ENCODE peak calls at places on chromosomes 11 and 22, in seven cellular contexts. I is neuronal stem cell, E is fibroblast of lung, X is PC-3, C is mesenchymal stem cell, B is astrocyte, O is Karpas-422. U is an unnamed sample.
A peak's percentile ranks its signal among the peaks of the same experiment; 100 is the strongest.

GRCh38 chr22:47374273-47374771 is 611.9 kb downstream of the TBC1D22A start:
- DNase-seq in I (no peak), E (no peak), X (no peak), C (no peak), B (no peak), O (no peak), U (no peak)

GRCh38 chr22:26800858-26801257 is 143.5 kb downstream of the MIAT start:
- DNase-seq in I (peak; percentile 54), E (peak; percentile 34), X (no peak), C (peak; percentile 76), B (peak; percentile 18), O (no peak), U (peak; percentile 34)

GRCh38 chr11:120562806-120563425 is 51.4 kb downstream of the GRIK4 start:
- DNase-seq in I (no peak), E (peak; percentile 20), X (no peak), C (peak; percentile 72), B (no peak), O (no peak), U (no peak)

GRCh38 chr11:86068951-86069407 is at the start of gene PICALM:
- DNase-seq in I (peak; percentile 97), E (peak; percentile 99), X (peak; percentile 97), C (peak; percentile 99), B (peak; percentile 96), O (peak; percentile 100), U (peak; percentile 100)

GRCh38 chr22:29451863-29452262 is 13.5 kb downstream of the RFPL1 start:
- DNase-seq in I (no peak), E (no peak), X (no peak), C (no peak), B (no peak), O (no peak), U (no peak)

GRCh38 chr11:65965986-65966762 is 4.6 kb downstream of the SART1 start:
- DNase-seq in I (no peak), E (no peak), X (no peak), C (no peak), B (no peak), O (no peak), U (no peak)

GRCh38 chr11:134517115-134517514 is 105.1 kb upstream of the B3GAT1 start:
- DNase-seq in I (no peak), E (no peak), X (no peak), C (no peak), B (no peak), O (no peak), U (no peak)

GRCh38 chr22:22753526-22754267 is 109.3 kb downstream of the GGTLC2 start:
- DNase-seq in I (peak; percentile 31), E (peak; percentile 2), X (peak; percentile 62), C (peak; percentile 2), B (no peak), O (peak; percentile 92), U (peak; percentile 53)

GRCh38 chr22:35155403-35156025 is 89.6 kb downstream of the ISX start:
- DNase-seq in I (no peak), E (no peak), X (no peak), C (no peak), B (no peak), O (peak; percentile 64), U (no peak)

GRCh38 chr22:25845985-25846745 is 104.2 kb downstream of the MYO18B start:
- DNase-seq in I (no peak), E (no peak), X (no peak), C (no peak), B (no peak), O (no peak), U (no peak)

GRCh38 chr11:35340101-35340500 is 79.3 kb downstream of the SLC1A2 start:
- DNase-seq in I (no peak), E (no peak), X (no peak), C (no peak), B (no peak), O (no peak), U (no peak)

GRCh38 chr11:27635567-27636037 is 64.7 kb downstream of the BDNF start:
- DNase-seq in I (no peak), E (no peak), X (no peak), C (no peak), B (no peak), O (no peak), U (no peak)

GRCh38 chr22:48424661-48425060 is 1403.0 kb downstream of the BRD1 start:
- DNase-seq in I (no peak), E (no peak), X (no peak), C (no peak), B (no peak), O (no peak), U (no peak)

GRCh38 chr11:118488480-118489109 is 38.7 kb upstream of the TTC36 start:
- DNase-seq in I (peak; percentile 62), E (peak; percentile 66), X (peak; percentile 80), C (peak; percentile 82), B (peak; percentile 55), O (peak; percentile 80), U (peak; percentile 89)

GRCh38 chr11:2249191-2249916 is 21.0 kb downstream of the ASCL2 start:
- DNase-seq in I (no peak), E (no peak), X (no peak), C (no peak), B (no peak), O (no peak), U (no peak)

GRCh38 chr11:61142424-61142823 is 18.8 kb downstream of the VPS37C start:
- DNase-seq in I (no peak), E (no peak), X (peak; percentile 58), C (no peak), B (no peak), O (no peak), U (no peak)

GRCh38 chr22:49073873-49074417 is 753.7 kb downstream of the BRD1 start:
- DNase-seq in I (no peak), E (no peak), X (no peak), C (no peak), B (no peak), O (no peak), U (no peak)

GRCh38 chr11:10109836-10110235 is 184.2 kb downstream of the SBF2 start:
- DNase-seq in I (no peak), E (peak; percentile 67), X (no peak), C (peak; percentile 29), B (peak; percentile 59), O (no peak), U (peak; percentile 91)

GRCh38 chr11:119533931-119534694 is 111.1 kb upstream of the THY1 start:
- DNase-seq in I (peak; percentile 61), E (peak; percentile 28), X (peak; percentile 85), C (peak; percentile 57), B (peak; percentile 17), O (peak; percentile 77), U (peak; percentile 87)

GRCh38 chr22:37259540-37260029 is 15.5 kb upstream of the RAC2 start:
- DNase-seq in I (no peak), E (peak; percentile 61), X (peak; percentile 63), C (peak; percentile 70), B (peak; percentile 47), O (no peak), U (peak; percentile 72)

GRCh38 chr11:95150977-95151684 is 61.5 kb downstream of the ENDOD1 start:
- DNase-seq in I (peak; percentile 84), E (peak; percentile 81), X (peak; percentile 98), C (peak; percentile 92), B (peak; percentile 69), O (peak; percentile 99), U (peak; percentile 97)

GRCh38 chr22:23401111-23401909 is 178.8 kb downstream of the IGLL1 start:
- DNase-seq in I (no peak), E (peak; percentile 96), X (no peak), C (peak; percentile 68), B (peak; percentile 93), O (no peak), U (peak; percentile 74)

GRCh38 chr22:22092974-22093373 is 110.4 kb upstream of the TOP3B start:
- DNase-seq in I (no peak), E (no peak), X (no peak), C (no peak), B (no peak), O (no peak), U (no peak)

GRCh38 chr22:21876486-21877176 is 9.2 kb upstream of the MAPK1 start:
- DNase-seq in I (no peak), E (peak; percentile 44), X (no peak), C (peak; percentile 82), B (peak; percentile 29), O (peak; percentile 50), U (peak; percentile 93)

GRCh38 chr22:19176732-19177131 is 1.8 kb downstream of the SLC25A1 start:
- DNase-seq in I (no peak), E (no peak), X (no peak), C (no peak), B (no peak), O (peak; percentile 63), U (no peak)
- H3K4me1 ChIP-seq in I (peaks cover 31% of the 10 kb centered on the region), E (peaks cover 29% of the 10 kb centered on the region), X (peaks cover 16% of the 10 kb centered on the region), C (peaks cover 62% of the 10 kb centered on the region), B (peaks cover 42% of the 10 kb centered on the region), O (peaks cover 60% of the 10 kb centered on the region), U (peaks cover 59% of the 10 kb centered on the region)

GRCh38 chr11:47980907-47981621 is 705 bp downstream of the PTPRJ start:
- DNase-seq in I (peak; percentile 54), E (peak; percentile 50), X (peak; percentile 39), C (peak; percentile 59), B (no peak), O (peak; percentile 75), U (peak; percentile 83)
- H3K9ac ChIP-seq in I (peak overlapping the region; percentile 89), E (peak overlapping the region; percentile 74), X (peak overlapping the region; percentile 85), C (peak overlapping the region; percentile 79), B (peak overlapping the region; percentile 84), O (peak overlapping the region; percentile 92), U (peak overlapping the region; percentile 82)

DNA sequence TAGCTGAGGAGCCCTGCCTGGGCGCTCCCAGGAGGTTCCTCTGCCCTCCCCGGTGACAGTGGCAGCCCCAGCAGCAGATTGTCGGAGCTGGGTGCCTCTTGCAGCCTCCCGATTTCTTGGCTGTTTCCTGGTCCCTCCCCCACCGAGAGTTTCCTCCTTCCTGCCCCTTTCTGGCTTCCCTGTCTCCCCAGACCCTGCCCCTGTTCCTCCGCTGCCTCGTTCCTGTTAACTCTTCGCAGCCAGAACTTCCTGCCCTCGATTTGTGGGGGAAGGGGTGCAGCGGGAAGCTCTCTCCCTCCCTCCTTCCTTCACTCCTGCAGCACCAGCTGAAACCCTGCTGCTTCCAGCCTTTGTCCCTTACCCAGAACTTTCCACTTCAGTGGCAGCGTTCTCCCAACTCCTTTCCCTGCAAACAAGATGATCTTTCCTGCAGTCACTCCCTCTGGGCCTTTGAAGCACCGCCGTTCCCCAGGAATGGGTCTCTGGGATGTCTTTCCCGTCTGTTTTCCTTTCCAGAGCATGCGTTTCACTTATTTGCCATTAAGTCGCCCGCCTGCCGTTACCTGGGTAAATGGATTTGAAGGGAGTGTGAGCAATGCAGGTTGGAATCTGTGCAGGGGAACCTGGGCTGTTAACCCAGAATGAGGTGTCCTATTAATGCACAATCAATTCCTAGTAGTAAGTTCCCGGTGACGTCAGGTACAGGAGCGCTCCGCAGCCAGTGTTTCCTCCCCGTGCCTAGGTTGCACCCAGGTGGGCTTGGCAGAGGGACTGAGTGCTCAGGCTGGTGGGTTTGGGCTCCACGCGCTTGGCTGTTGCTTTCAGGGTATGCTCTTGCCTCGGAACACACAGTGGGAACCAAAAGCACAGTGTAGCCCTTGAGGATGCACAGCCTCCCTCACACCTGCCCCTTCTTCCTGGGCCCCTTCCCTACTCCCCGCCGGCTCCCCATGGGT is 4.3 kb downstream of the GRK2 start:
- DNase-seq in I (no peak), E (no peak), X (no peak), C (peak; percentile 51), B (no peak), O (peak; percentile 88), U (no peak)
- H3K4me1 ChIP-seq in I (peaks cover 24% of the 10 kb centered on the region), E (peaks cover 42% of the 10 kb centered on the region), X (peaks cover 31% of the 10 kb centered on the region), C (peaks cover 65% of the 10 kb centered on the region), B (peaks cover 33% of the 10 kb centered on the region), O (peaks cover 86% of the 10 kb centered on the region), U (peaks cover 60% of the 10 kb centered on the region)

DNA sequence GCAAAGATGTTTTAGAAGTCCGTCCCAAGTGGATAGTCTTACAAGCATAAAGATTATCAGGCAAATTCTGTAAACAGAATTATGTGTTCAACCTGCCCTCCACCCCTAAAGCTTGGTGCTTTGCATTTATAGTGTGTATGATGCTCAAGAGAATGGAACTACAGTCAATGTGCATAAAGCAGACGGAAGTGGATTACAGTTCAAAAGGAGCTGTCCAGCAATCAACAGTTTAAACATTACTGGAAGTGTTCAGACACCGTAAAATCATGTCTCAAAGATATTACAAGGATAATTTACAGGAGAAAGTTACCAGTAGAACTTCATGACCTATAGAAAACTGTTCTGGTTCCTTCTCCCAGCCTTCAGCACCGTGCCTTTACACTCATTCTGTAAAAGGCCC is 1.0 kb downstream of the RIC3 start:
- DNase-seq in I (no peak), E (peak; percentile 10), X (no peak), C (no peak), B (no peak), O (no peak), U (peak; percentile 3)
- H3K9ac ChIP-seq in I (no peak overlapping the region), E (no peak overlapping the region), X (no peak overlapping the region), C (no peak overlapping the region), B (no peak overlapping the region), O (no peak overlapping the region), U (no peak overlapping the region)